ENCODE peak calls at places on chromosomes 1 and 21, in four cellular contexts. A is HEK293T, B is GM12878, S is K562. R is an unnamed sample.
A peak's percentile ranks its signal among the peaks of the same experiment; 100 is the strongest.

GRCh38 chr1:231162300-231162969 is 577 bp downstream of the TRIM67 start:
- DNase-seq in A (peak; percentile 80), B (no peak), S (peak; percentile 90), R (peak; percentile 5)

GRCh38 chr21:26148071-26148470 is 22.5 kb downstream of the APP start:
- DNase-seq in A (no peak), B (no peak), S (no peak), R (no peak)

GRCh38 chr1:6108937-6109636 is 63.4 kb downstream of the KCNAB2 start:
- DNase-seq in A (peak; percentile 48), B (no peak), S (no peak), R (peak; percentile 20)

GRCh38 chr1:21823980-21824702 is 12.1 kb downstream of the LDLRAD2 start:
- DNase-seq in A (no peak), B (no peak), S (no peak), R (no peak)

GRCh38 chr1:156253634-156254033 is 5.8 kb upstream of the PAQR6 start:
- DNase-seq in A (no peak), B (no peak), S (no peak), R (no peak)

GRCh38 chr1:188670837-188671236 is 1806.8 kb downstream of the BRINP3 start:
- DNase-seq in A (no peak), B (no peak), S (no peak), R (peak; percentile 4)

GRCh38 chr1:184636156-184636448 is 118.6 kb downstream of the EDEM3 start:
- DNase-seq in A (no peak), B (no peak), S (no peak), R (no peak)

GRCh38 chr1:204261746-204262505 is 48.1 kb upstream of the GOLT1A start:
- DNase-seq in A (no peak), B (no peak), S (no peak), R (no peak)

GRCh38 chr1:39872698-39873097 is 10.6 kb downstream of the TRIT1 start:
- DNase-seq in A (no peak), B (no peak), S (no peak), R (no peak)

GRCh38 chr1:234512376-234512965 is 33.5 kb upstream of the TARBP1 start:
- DNase-seq in A (no peak), B (no peak), S (no peak), R (no peak)

GRCh38 chr21:14538477-14538876 is 7.6 kb downstream of the SAMSN1 start:
- DNase-seq in A (no peak), B (no peak), S (no peak), R (no peak)

GRCh38 chr1:203172184-203173115 is 3.2 kb downstream of the MYBPH start:
- DNase-seq in A (peak; percentile 91), B (no peak), S (peak; percentile 92), R (peak; percentile 37)

GRCh38 chr21:32813265-32813903 is 41.8 kb upstream of the PAXBP1 start:
- DNase-seq in A (no peak), B (no peak), S (no peak), R (no peak)

GRCh38 chr1:38743184-38743583 is 116.4 kb downstream of the RRAGC start:
- DNase-seq in A (no peak), B (no peak), S (no peak), R (no peak)

GRCh38 chr1:247415423-247416361 is at the start of gene NLRP3:
- DNase-seq in A (no peak), B (no peak), S (no peak), R (peak; percentile 5)

GRCh38 chr1:193457676-193458075 is 271.3 kb upstream of the B3GALT2 start:
- DNase-seq in A (no peak), B (no peak), S (no peak), R (no peak)

GRCh38 chr1:43444827-43445225 is 8.9 kb downstream of the HYI start:
- DNase-seq in A (no peak), B (no peak), S (peak; percentile 89), R (no peak)

GRCh38 chr1:23788695-23789094 is 2.2 kb upstream of the LYPLA2 start:
- DNase-seq in A (no peak), B (no peak), S (no peak), R (no peak)

GRCh38 chr1:9593492-9594465 is 5.1 kb downstream of the TMEM201 start:
- DNase-seq in A (peak; percentile 59), B (peak; percentile 30), S (peak; percentile 85), R (peak; percentile 91)

GRCh38 chr1:63898428-63899220 is 124.8 kb downstream of the ROR1 start:
- DNase-seq in A (no peak), B (no peak), S (no peak), R (no peak)

GRCh38 chr21:34732388-34732821 is 63.6 kb downstream of the CLIC6 start:
- DNase-seq in A (no peak), B (no peak), S (no peak), R (no peak)

DNA sequence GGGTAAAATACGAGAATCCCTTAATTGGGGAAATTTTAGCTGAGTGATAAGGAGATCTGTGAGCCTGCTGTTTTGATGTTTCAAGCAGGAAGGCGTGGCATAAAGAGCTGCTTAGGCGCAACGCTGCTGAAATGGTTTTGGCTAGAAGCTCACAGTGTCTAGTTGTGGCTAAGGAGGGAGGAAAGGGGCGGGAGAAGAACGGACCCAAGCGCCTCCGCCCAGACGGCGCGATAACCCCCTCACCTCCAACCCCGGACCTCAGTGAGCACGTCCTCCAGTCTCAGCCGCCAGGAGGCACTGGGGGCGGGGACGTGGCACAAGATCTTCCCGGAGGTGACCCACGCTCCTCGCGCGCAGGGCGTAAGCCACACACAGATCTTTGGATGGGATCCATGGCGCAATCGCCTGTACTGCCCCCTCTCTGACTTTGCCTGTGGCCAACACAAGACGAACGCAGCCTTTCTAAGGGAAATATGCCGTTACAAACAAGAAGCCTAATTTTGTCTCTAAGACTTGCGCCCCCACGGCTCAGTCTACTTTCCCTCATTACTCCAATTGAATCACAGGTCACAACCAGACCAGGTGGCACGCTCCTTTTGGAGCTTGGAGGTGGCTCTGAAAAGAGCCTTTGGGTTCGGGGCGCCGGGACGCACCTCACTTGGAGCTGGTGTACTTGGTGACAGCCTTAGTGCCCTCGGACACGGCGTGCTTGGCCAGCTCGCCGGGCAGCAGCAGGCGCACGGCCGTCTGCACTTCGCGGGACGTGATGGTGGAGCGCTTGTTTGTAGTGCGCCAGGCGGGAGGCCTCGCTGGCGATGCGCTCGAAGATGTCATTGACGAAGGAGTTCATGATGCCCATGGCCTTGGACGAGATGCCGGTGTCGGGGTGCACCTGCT is 23.4 kb upstream of the RNF187 start:
- DNase-seq in A (no peak), B (no peak), S (peak; percentile 93), R (no peak)
- TF ChIP-seq TARDBP in A (no peak), B (no peak), S (peak; percentile 94), R (no peak)

GRCh38 chr21:38699048-38699447 is 106.7 kb upstream of the ETS2 start:
- DNase-seq in A (peak; percentile 33), B (no peak), S (peak; percentile 24), R (peak; percentile 19)
- TF ChIP-seq TARDBP in A (no peak), B (no peak), S (no peak), R (no peak)

GRCh38 chr1:46520063-46520911 is 30.7 kb downstream of the DMBX1 start:
- DNase-seq in A (no peak), B (no peak), S (peak; percentile 66), R (peak; percentile 30)
- TF ChIP-seq TARDBP in A (no peak), B (no peak), S (no peak), R (no peak)

GRCh38 chr1:89721351-89721750 is 88.4 kb downstream of the LRRC8C start:
- DNase-seq in A (no peak), B (peak; percentile 26), S (no peak), R (no peak)
- TF ChIP-seq TARDBP in A (no peak), B (no peak), S (no peak), R (no peak)

R was measured in HepG2.